ENCODE peak calls at places on chromosomes 5 and 9, in six cellular contexts. A is heart left ventricle; Z is CD4-positive, alpha-beta T cell; I is HEK293T; D is neural crest cell; T is sciatic nerve. N is an unnamed sample.

GRCh38 chr9:3235497-3235896 is 290.3 kb downstream of the RFX3 start:
- DNase-seq in I (no peak), D (no peak), T (no peak), Z (no peak), A (no peak), N (no peak)

GRCh38 chr9:83291196-83291595 is 228.3 kb upstream of the RASEF start:
- DNase-seq in D (no peak), A (no peak), Z (no peak), T (no peak), I (no peak), N (no peak)

GRCh38 chr9:130664191-130665028 is at the start of gene PRDM12:
- DNase-seq in I (no peak), A (no peak), Z (no peak), D (no peak), T (no peak), N (peak; percentile 47)

GRCh38 chr5:7805379-7805778 is 45.6 kb downstream of the CFAP90 start:
- DNase-seq in T (no peak), I (peak; percentile 14), A (no peak), D (no peak), Z (no peak), N (no peak)

GRCh38 chr5:123116757-123117156 is 27.7 kb downstream of the PRDM6 start:
- DNase-seq in I (no peak), T (no peak), A (no peak), Z (no peak), D (no peak), N (no peak)

GRCh38 chr5:160894-161540 is 30.3 kb upstream of the LRRC14B start:
- DNase-seq in Z (no peak), A (no peak), T (no peak), D (no peak), I (no peak), N (no peak)

GRCh38 chr5:33973271-33973670 is 11.2 kb downstream of the SLC45A2 start:
- DNase-seq in A (no peak), Z (no peak), I (no peak), D (no peak), T (no peak), N (no peak)

GRCh38 chr9:90847971-90848370 is 46.4 kb downstream of the SYK start:
- DNase-seq in T (no peak), Z (no peak), I (no peak), D (no peak), A (no peak), N (no peak)

GRCh38 chr5:87650284-87650683 is 237.6 kb upstream of the CCNH start:
- DNase-seq in A (no peak), D (no peak), Z (no peak), T (no peak), I (no peak), N (no peak)

GRCh38 chr5:103505581-103506305 is 56.8 kb downstream of the NUDT12 start:
- DNase-seq in T (no peak), Z (no peak), A (no peak), D (no peak), I (no peak), N (no peak)

GRCh38 chr9:104740596-104740995 is 6.9 kb upstream of the NIPSNAP3A start:
- DNase-seq in I (no peak), A (no peak), T (no peak), D (no peak), Z (no peak), N (no peak)

GRCh38 chr9:108444400-108445358 is 411.1 kb downstream of the ACTL7B start:
- DNase-seq in I (no peak), T (no peak), D (no peak), Z (no peak), A (no peak), N (no peak)

GRCh38 chr9:127136880-127137639 is 14.6 kb upstream of the ANGPTL2 start:
- DNase-seq in Z (no peak), T (no peak), D (no peak), A (no peak), I (no peak), N (no peak)

GRCh38 chr5:77852514-77853352 is 76.6 kb upstream of the TBCA start:
- DNase-seq in I (peak; percentile 70), T (peak; percentile 83), A (peak; percentile 57), D (peak; percentile 60), Z (peak; percentile 3), N (peak; percentile 80)

GRCh38 chr5:54986269-54986654 is 869 bp upstream of the ESM1 start:
- DNase-seq in A (no peak), Z (no peak), D (no peak), T (no peak), I (no peak), N (no peak)

GRCh38 chr9:17380126-17380861 is 198.6 kb upstream of the SH3GL2 start:
- DNase-seq in Z (no peak), I (no peak), T (no peak), D (no peak), A (no peak), N (no peak)

GRCh38 chr9:68651280-68651893 is 53.7 kb upstream of the PIP5K1B start:
- DNase-seq in I (no peak), Z (no peak), D (no peak), A (no peak), T (no peak), N (no peak)

GRCh38 chr9:33465596-33466564 is 7.8 kb downstream of the NOL6 start:
- DNase-seq in Z (no peak), D (no peak), A (no peak), T (no peak), I (no peak), N (no peak)

GRCh38 chr9:129613520-129614175 is 7.3 kb downstream of the C9orf50 start:
- DNase-seq in T (peak; percentile 81), D (no peak), A (no peak), I (no peak), Z (no peak), N (no peak)

GRCh38 chr5:133763744-133764143 is 151.4 kb upstream of the FSTL4 start:
- DNase-seq in Z (no peak), I (no peak), A (no peak), D (no peak), T (no peak), N (no peak)

GRCh38 chr5:53161876-53162275 is 52.3 kb upstream of the MOCS2 start:
- DNase-seq in Z (no peak), T (no peak), I (no peak), D (no peak), A (no peak), N (no peak)

GRCh38 chr5:17223375-17224185 is 6.1 kb downstream of the BASP1 start:
- DNase-seq in T (no peak), I (no peak), D (no peak), Z (no peak), A (no peak), N (no peak)

GRCh38 chr5:131514316-131515275 is 120.4 kb downstream of the RAPGEF6 start:
- DNase-seq in T (no peak), Z (no peak), D (no peak), I (no peak), A (no peak), N (no peak)

GRCh38 chr9:72497476-72498065 is 23.8 kb upstream of the TMC1 start:
- DNase-seq in Z (no peak), I (no peak), T (no peak), D (no peak), A (no peak), N (no peak)

GRCh38 chr9:37908698-37909186 is 4.8 kb upstream of the SLC25A51 start:
- DNase-seq in D (no peak), T (no peak), Z (no peak), A (no peak), I (no peak), N (no peak)

GRCh38 chr5:138700581-138701362 is 52.5 kb upstream of the CTNNA1 start:
- DNase-seq in I (no peak), T (no peak), A (no peak), D (no peak), Z (no peak), N (no peak)

GRCh38 chr5:169300468-169301385 is at the start of gene SLIT3:
- DNase-seq in A (peak; percentile 61), Z (no peak), I (peak; percentile 89), D (peak; percentile 30), T (peak; percentile 83), N (peak; percentile 82)

GRCh38 chr5:21663082-21663481 is 1190.1 kb downstream of the CDH12 start:
- DNase-seq in I (no peak), A (no peak), Z (no peak), D (no peak), T (no peak), N (no peak)

GRCh38 chr9:134418986-134419683 is 92.9 kb downstream of the RXRA start:
- DNase-seq in T (no peak), Z (no peak), I (no peak), A (no peak), D (no peak), N (no peak)

GRCh38 chr5:37272564-37272963 is 23.4 kb upstream of the CPLANE1 start:
- DNase-seq in Z (no peak), I (no peak), A (no peak), D (no peak), T (no peak), N (no peak)

GRCh38 chr9:132674485-132674884 is 4.2 kb downstream of the GTF3C4 start:
- DNase-seq in D (no peak), A (no peak), I (no peak), T (no peak), Z (no peak), N (no peak)

GRCh38 chr9:113598883-113599282 is 135.4 kb downstream of the RGS3 start:
- DNase-seq in Z (no peak), D (no peak), T (no peak), A (no peak), I (no peak), N (no peak)

GRCh38 chr9:136849960-136850865 is 1.0 kb downstream of the PHPT1 start:
- DNase-seq in D (no peak), A (no peak), T (no peak), I (no peak), Z (no peak), N (no peak)

GRCh38 chr9:111250836-111251452 is 79.1 kb downstream of the OR2K2 start:
- DNase-seq in D (no peak), T (no peak), A (no peak), I (no peak), Z (no peak), N (no peak)

GRCh38 chr5:159210306-159210722 is 961 bp upstream of the RNF145 start:
- DNase-seq in A (no peak), I (no peak), Z (no peak), T (no peak), D (no peak), N (no peak)

GRCh38 chr5:178356459-178356872 is 123.9 kb upstream of the PHYKPL start:
- DNase-seq in I (no peak), A (peak; percentile 35), D (peak; percentile 46), Z (no peak), T (no peak), N (no peak)

GRCh38 chr5:54187694-54188093 is 122.7 kb downstream of the ARL15 start:
- DNase-seq in I (no peak), D (no peak), T (no peak), A (no peak), Z (no peak), N (no peak)

GRCh38 chr9:69502671-69503301 is 169.4 kb downstream of the APBA1 start:
- DNase-seq in A (no peak), D (no peak), T (no peak), I (no peak), Z (no peak), N (no peak)